ENCODE peak calls at places on chromosomes 6 and 20, in nine cellular contexts. K is sciatic nerve, F is ELR, N is RCC 7860, D is iris pigment epithelial cell, R is heart right ventricle, H is GM03348, W is ecto neural progenitor cell, T is D341Med. Q is an unnamed sample.

GRCh38 chr20:50186987-50187402 is 3.6 kb upstream of the CEBPB start:
- DNase-seq in R (no peak), N (no peak), W (no peak), F (no peak), K (no peak), H (no peak), T (no peak), D (no peak), Q (peak; percentile 53)

GRCh38 chr20:4244700-4245485 is 229.5 kb upstream of the RNF24 start:
- DNase-seq in D (no peak), T (no peak), K (no peak), H (no peak), W (no peak), N (no peak), F (no peak), R (no peak), Q (no peak)

GRCh38 chr6:44056392-44057237 is 70.6 kb downstream of the MRPL14 start:
- DNase-seq in R (peak; percentile 73), H (no peak), N (peak; percentile 73), K (peak; percentile 79), W (no peak), F (peak; percentile 39), D (peak; percentile 66), T (peak; percentile 54), Q (peak; percentile 88)

GRCh38 chr6:90238663-90239542 is 57.7 kb downstream of the BACH2 start:
- DNase-seq in H (no peak), W (no peak), K (no peak), R (no peak), T (no peak), N (no peak), D (no peak), F (no peak), Q (no peak)

GRCh38 chr6:145887969-145888368 is 73.4 kb upstream of the FBXO30 start:
- DNase-seq in N (no peak), T (peak; percentile 29), H (peak; percentile 8), W (no peak), D (peak; percentile 48), F (peak; percentile 43), R (peak; percentile 14), K (no peak), Q (no peak)

GRCh38 chr20:24672886-24673677 is 203.7 kb downstream of the SYNDIG1 start:
- DNase-seq in H (peak; percentile 95), R (no peak), T (no peak), D (peak; percentile 95), F (peak; percentile 93), N (peak; percentile 94), K (no peak), W (no peak), Q (peak; percentile 96)

GRCh38 chr6:109701201-109701600 is 10.1 kb downstream of the FIG4 start:
- DNase-seq in F (no peak), W (no peak), N (no peak), D (no peak), T (no peak), R (no peak), H (no peak), K (no peak), Q (no peak)

GRCh38 chr6:142800240-142800639 is 144.7 kb downstream of the HIVEP2 start:
- DNase-seq in N (no peak), W (no peak), K (no peak), D (no peak), H (no peak), T (no peak), F (peak; percentile 37), R (no peak), Q (no peak)

GRCh38 chr6:138498575-138499302 is 555 bp downstream of the NHSL1 start:
- DNase-seq in R (no peak), D (peak; percentile 77), F (no peak), N (no peak), H (no peak), W (no peak), T (no peak), K (no peak), Q (no peak)

GRCh38 chr20:45028424-45029136 is 62.3 kb downstream of the STK4 start:
- DNase-seq in T (no peak), F (no peak), R (no peak), D (no peak), K (no peak), N (no peak), W (no peak), H (no peak), Q (no peak)

GRCh38 chr20:57048027-57048869 is 218.2 kb downstream of the BMP7 start:
- DNase-seq in W (peak; percentile 73), D (peak; percentile 18), F (peak; percentile 81), R (no peak), N (peak; percentile 49), T (peak; percentile 78), H (peak; percentile 62), K (peak; percentile 45), Q (no peak)

GRCh38 chr6:133309579-133309978 is 68.4 kb downstream of the EYA4 start:
- DNase-seq in W (no peak), T (no peak), D (peak; percentile 58), K (no peak), N (no peak), F (no peak), H (no peak), R (no peak), Q (no peak)

GRCh38 chr20:31967830-31968249 is at the start of gene XKR7:
- DNase-seq in R (no peak), D (no peak), T (peak; percentile 91), F (no peak), N (no peak), W (peak; percentile 56), H (no peak), K (no peak), Q (no peak)

GRCh38 chr6:112501705-112502104 is 154.6 kb downstream of the RFPL4B start:
- DNase-seq in R (peak; percentile 21), T (no peak), H (no peak), F (no peak), W (peak; percentile 72), N (no peak), K (peak; percentile 57), D (peak; percentile 41), Q (peak; percentile 21)

GRCh38 chr6:43911625-43912577 is 141.9 kb downstream of the VEGFA start:
- DNase-seq in F (no peak), N (no peak), D (no peak), H (no peak), R (no peak), W (no peak), K (no peak), T (no peak), Q (peak; percentile 35)

GRCh38 chr6:130223508-130223907 is 757 bp upstream of the SAMD3 start:
- DNase-seq in D (peak; percentile 4), H (no peak), W (no peak), R (no peak), K (no peak), T (no peak), F (peak; percentile 64), N (no peak), Q (no peak)

GRCh38 chr6:166760288-166760687 is 133.2 kb upstream of the RPS6KA2 start:
- DNase-seq in F (no peak), D (no peak), T (no peak), H (no peak), N (no peak), K (no peak), W (no peak), R (no peak), Q (no peak)

GRCh38 chr20:1734269-1734858 is 76.8 kb upstream of the SIRPG start:
- DNase-seq in R (no peak), N (no peak), K (no peak), T (no peak), W (no peak), H (peak; percentile 34), F (peak; percentile 37), D (no peak), Q (peak; percentile 64)

GRCh38 chr6:111485316-111485715 is 2.3 kb upstream of the REV3L start:
- DNase-seq in R (no peak), F (no peak), W (no peak), H (no peak), N (no peak), K (no peak), D (peak; percentile 54), T (no peak), Q (no peak)

GRCh38 chr6:165219629-165220028 is 89.8 kb downstream of the C6orf118 start:
- DNase-seq in N (no peak), K (no peak), R (no peak), D (no peak), H (no peak), W (no peak), T (no peak), F (no peak), Q (peak; percentile 57)

GRCh38 chr6:16684195-16684689 is 77.0 kb downstream of the ATXN1 start:
- DNase-seq in F (peak; percentile 44), N (peak; percentile 73), T (no peak), H (no peak), K (no peak), R (no peak), W (no peak), D (peak; percentile 77), Q (no peak)

GRCh38 chr6:146014233-146014632 is 14.6 kb upstream of the GRM1 start:
- DNase-seq in T (no peak), F (no peak), D (no peak), H (no peak), N (no peak), R (no peak), W (no peak), K (no peak), Q (no peak)

GRCh38 chr6:144578385-144579350 is 293.5 kb downstream of the UTRN start:
- DNase-seq in K (no peak), T (no peak), H (peak; percentile 20), D (peak; percentile 38), R (no peak), F (peak; percentile 55), W (no peak), N (no peak), Q (no peak)

GRCh38 chr6:14738933-14739332 is 506.9 kb upstream of the JARID2 start:
- DNase-seq in H (no peak), F (no peak), K (no peak), D (no peak), W (no peak), R (no peak), T (no peak), N (no peak), Q (no peak)

GRCh38 chr20:32982617-32983458 is 21.4 kb downstream of the SUN5 start:
- DNase-seq in K (no peak), H (no peak), F (no peak), D (no peak), R (peak; percentile 35), N (no peak), T (peak; percentile 62), W (no peak), Q (no peak)

GRCh38 chr20:5859611-5860010 is 90.7 kb downstream of the TRMT6 start:
- DNase-seq in R (no peak), K (no peak), F (peak; percentile 30), W (no peak), D (peak; percentile 90), T (no peak), H (no peak), N (no peak), Q (no peak)

GRCh38 chr20:12966468-12967085 is 42.2 kb upstream of the SPTLC3 start:
- DNase-seq in K (no peak), F (peak; percentile 62), D (peak; percentile 53), N (no peak), R (no peak), H (peak; percentile 28), T (no peak), W (no peak), Q (peak; percentile 3)

Q was measured in osteoblast.